ENCODE peak calls at places on chromosome 12, in ten cellular contexts. Z, S, E, C, L, G, J, F, B and U are unnamed samples.

GRCh38 chr12:121532503-121533390 is 48.1 kb downstream of the KDM2B start:
- DNase-seq in B (no peak), C (no peak), S (no peak), J (no peak), G (no peak), L (no peak), Z (no peak), F (no peak), E (no peak), U (no peak)

GRCh38 chr12:108307006-108307405 is 32.1 kb downstream of the CMKLR1 start:
- DNase-seq in F (peak), S (no peak), C (no peak), Z (no peak), J (no peak), G (no peak), L (no peak), B (no peak), E (no peak), U (no peak)

GRCh38 chr12:56271031-56271430 is 4.3 kb downstream of the COQ10A start:
- DNase-seq in S (no peak), L (no peak), G (no peak), B (no peak), E (no peak), J (no peak), F (no peak), Z (no peak), C (no peak), U (no peak)

GRCh38 chr12:98440165-98440581 is 75.2 kb upstream of the TMPO start:
- DNase-seq in F (peak), C (peak), E (no peak), J (no peak), L (peak), S (no peak), B (no peak), G (peak), Z (no peak), U (no peak)

GRCh38 chr12:13175499-13175898 is 21.0 kb upstream of the EMP1 start:
- DNase-seq in E (no peak), J (no peak), L (no peak), G (no peak), F (no peak), B (no peak), S (no peak), Z (no peak), C (no peak), U (no peak)

GRCh38 chr12:5038781-5039311 is 4.8 kb upstream of the KCNA5 start:
- DNase-seq in F (no peak), C (no peak), J (no peak), Z (no peak), B (no peak), S (no peak), G (no peak), L (no peak), E (no peak), U (no peak)

GRCh38 chr12:123608192-123608591 is 6.3 kb downstream of the DDX55 start:
- DNase-seq in J (no peak), B (no peak), F (no peak), C (no peak), E (no peak), G (no peak), L (no peak), Z (no peak), S (no peak), U (no peak)

GRCh38 chr12:125651625-125652024 is 586.4 kb downstream of the AACS start:
- DNase-seq in B (no peak), S (no peak), F (no peak), J (no peak), G (no peak), L (no peak), C (no peak), E (no peak), Z (no peak), U (no peak)

GRCh38 chr12:70590051-70590450 is 47.2 kb downstream of the PTPRB start:
- DNase-seq in S (peak), Z (peak), E (peak), J (peak), G (peak), B (peak), C (peak), F (peak), L (peak), U (peak)

GRCh38 chr12:52081263-52081733 is 1.8 kb downstream of the SMIM41 start:
- DNase-seq in Z (no peak), S (no peak), L (peak), B (no peak), E (no peak), C (no peak), G (no peak), J (no peak), F (no peak), U (no peak)

GRCh38 chr12:8823565-8824300 is 1.3 kb downstream of the A2ML1 start:
- DNase-seq in Z (no peak), S (peak), L (no peak), E (no peak), B (no peak), F (peak), G (no peak), J (peak), C (no peak), U (peak)

GRCh38 chr12:110079477-110080400 is 31.4 kb upstream of the C12orf76 start:
- DNase-seq in F (peak), C (no peak), S (no peak), L (peak), G (no peak), E (peak), Z (peak), J (no peak), B (no peak), U (no peak)

GRCh38 chr12:86660488-86661171 is 404.4 kb upstream of the MGAT4C start:
- DNase-seq in J (no peak), C (peak), G (no peak), E (no peak), F (no peak), B (no peak), S (no peak), L (no peak), Z (no peak), U (no peak)

GRCh38 chr12:6469092-6469491 is 1.4 kb downstream of the VAMP1 start:
- DNase-seq in E (no peak), Z (no peak), C (no peak), L (no peak), J (no peak), G (no peak), F (no peak), B (no peak), S (no peak), U (no peak)

GRCh38 chr12:2335517-2335916 is 282.7 kb downstream of the CACNA1C start:
- DNase-seq in G (no peak), J (no peak), C (no peak), E (no peak), Z (no peak), L (no peak), B (no peak), F (no peak), S (no peak), U (no peak)

GRCh38 chr12:109131522-109132050 is 15.2 kb downstream of the ACACB start:
- DNase-seq in E (no peak), Z (no peak), B (no peak), G (peak), C (no peak), S (no peak), F (no peak), L (no peak), J (no peak), U (no peak)

GRCh38 chr12:119176267-119177055 is 2.3 kb upstream of the HSPB8 start:
- DNase-seq in L (no peak), S (peak), F (peak), G (peak), B (no peak), C (peak), E (no peak), J (no peak), Z (no peak), U (no peak)

GRCh38 chr12:78559441-78559840 is 305.1 kb upstream of the SYT1 start:
- DNase-seq in B (no peak), G (no peak), J (no peak), L (no peak), C (no peak), Z (no peak), F (no peak), E (no peak), S (no peak), U (no peak)

GRCh38 chr12:62785941-62786559 is 148.9 kb downstream of the PPM1H start:
- DNase-seq in L (no peak), J (no peak), B (no peak), E (peak), S (no peak), Z (no peak), G (no peak), F (no peak), C (peak), U (no peak)